ENCODE peak calls at places on chromosomes 6 and 20, in eight cellular contexts. A is GM10248, M is psoas muscle, W is cardiac muscle cell, O is HFF-Myc, E is type B pancreatic cell, X is fibroblast of pulmonary artery, T is mammary epithelial cell. K is an unnamed sample.

GRCh38 chr6:13184547-13184946 is 143.8 kb downstream of the TBC1D7 start:
- DNase-seq in X (no peak), E (no peak), M (no peak), T (no peak), A (no peak), W (no peak), O (no peak), K (no peak)

GRCh38 chr6:157841211-157841840 is 18.3 kb downstream of the SNX9 start:
- DNase-seq in O (no peak), X (no peak), M (no peak), W (no peak), E (no peak), T (peak), A (peak), K (no peak)

GRCh38 chr20:58293453-58293852 is 16.1 kb upstream of the RAB22A start:
- DNase-seq in M (no peak), A (no peak), X (no peak), E (no peak), O (no peak), T (peak), W (peak), K (no peak)

GRCh38 chr6:25017486-25017885 is 81.7 kb upstream of the RIPOR2 start:
- DNase-seq in A (no peak), X (no peak), W (no peak), O (no peak), M (no peak), T (peak), E (no peak), K (no peak)

GRCh38 chr6:30238178-30238795 is 25.1 kb upstream of the TRIM26 start:
- DNase-seq in O (no peak), M (no peak), W (no peak), X (peak), A (peak), T (no peak), E (no peak), K (no peak)

GRCh38 chr6:11712760-11713159 is 65.8 kb downstream of the ADTRP start:
- DNase-seq in A (no peak), O (no peak), X (peak), M (peak), W (no peak), T (peak), E (no peak), K (no peak)

GRCh38 chr20:8809107-8809953 is 259.6 kb upstream of the PLCB4 start:
- DNase-seq in T (no peak), E (no peak), X (no peak), O (no peak), W (no peak), A (no peak), M (no peak), K (no peak)

GRCh38 chr6:7264686-7265384 is 48.2 kb downstream of the SSR1 start:
- DNase-seq in M (no peak), E (no peak), W (no peak), X (no peak), T (no peak), A (no peak), O (no peak), K (no peak)

GRCh38 chr6:133645000-133645619 is 243.8 kb upstream of the TCF21 start:
- DNase-seq in M (no peak), T (no peak), O (peak), E (no peak), X (peak), A (no peak), W (no peak), K (no peak)

GRCh38 chr6:31702421-31702818 is 704 bp downstream of the ABHD16A start:
- DNase-seq in O (no peak), A (peak), M (no peak), X (no peak), T (no peak), E (no peak), W (peak), K (no peak)

GRCh38 chr20:58389324-58389967 is 417 bp downstream of the VAPB start:
- DNase-seq in W (peak), E (no peak), A (peak), T (peak), M (peak), O (no peak), X (peak), K (no peak)

GRCh38 chr6:160900031-160900430 is 91.5 kb upstream of the MAP3K4 start:
- DNase-seq in X (no peak), W (peak), T (no peak), O (no peak), A (no peak), E (no peak), M (no peak), K (no peak)

GRCh38 chr6:132007474-132008190 is 56.5 kb upstream of the CCN2 start:
- DNase-seq in A (no peak), O (no peak), X (peak), T (peak), M (no peak), E (no peak), W (no peak), K (no peak)

GRCh38 chr6:13848553-13849150 is 34.3 kb upstream of the MCUR1 start:
- DNase-seq in X (no peak), A (no peak), O (no peak), W (peak), M (no peak), T (no peak), E (no peak), K (no peak)

GRCh38 chr6:149923327-149923986 is 536 bp upstream of the RAET1G start:
- DNase-seq in T (no peak), A (no peak), O (no peak), M (no peak), X (no peak), W (no peak), E (peak), K (no peak)

GRCh38 chr20:51884561-51884960 is 82.2 kb upstream of the SALL4 start:
- DNase-seq in O (no peak), W (no peak), X (peak), E (no peak), A (no peak), T (no peak), M (no peak), K (no peak)

GRCh38 chr6:134177753-134178229 is 125.4 kb upstream of the SLC2A12 start:
- DNase-seq in W (no peak), E (no peak), X (peak), M (no peak), T (peak), O (no peak), A (no peak), K (no peak)

GRCh38 chr6:78483546-78483945 is 383.8 kb upstream of the IRAK1BP1 start:
- DNase-seq in T (no peak), X (peak), E (no peak), W (no peak), M (no peak), O (no peak), A (no peak), K (no peak)

GRCh38 chr6:143528164-143528811 is 16.8 kb upstream of the FUCA2 start:
- DNase-seq in X (no peak), W (no peak), T (no peak), O (no peak), M (no peak), A (peak), E (no peak), K (no peak)

GRCh38 chr20:50519036-50519780 is 9.0 kb downstream of the PTPN1 start:
- DNase-seq in O (no peak), X (no peak), W (no peak), A (no peak), M (no peak), E (no peak), T (no peak), K (peak)

GRCh38 chr6:105382477-105382876 is 20.4 kb downstream of the PREP start:
- DNase-seq in A (no peak), E (no peak), W (no peak), T (no peak), X (no peak), M (no peak), O (no peak), K (no peak)

GRCh38 chr6:686528-686927 is 6.4 kb downstream of the EXOC2 start:
- DNase-seq in O (no peak), A (no peak), W (peak), X (no peak), T (no peak), M (no peak), E (no peak), K (no peak)
- TF ChIP-seq CTCF in O (peak), A (peak), W (peak), X (peak), T (no peak), M (peak), E (peak), K (peak)

GRCh38 chr6:40804905-40805304 is 217.7 kb upstream of the LRFN2 start:
- DNase-seq in E (no peak), W (no peak), X (no peak), O (no peak), T (no peak), M (no peak), A (no peak), K (no peak)
- TF ChIP-seq CTCF in E (peak), W (peak), X (no peak), O (peak), T (peak), M (peak), A (no peak), K (no peak)

DNA sequence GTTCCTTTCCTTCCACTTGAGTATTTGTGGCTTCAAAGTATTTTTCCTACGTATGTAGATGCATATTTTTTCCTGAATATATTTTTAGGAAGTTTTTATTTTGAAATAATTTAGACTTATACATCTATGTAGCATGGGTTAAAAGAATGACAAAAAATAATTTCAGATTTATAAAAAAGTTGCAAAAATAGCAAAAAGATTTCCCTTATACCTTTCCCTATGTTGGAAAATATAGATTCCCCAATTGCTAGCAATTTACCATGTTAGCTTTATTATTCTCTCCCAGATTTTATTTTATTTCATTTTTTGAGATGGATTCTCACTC is 69.8 kb downstream of the SCAND1 start:
- DNase-seq in E (no peak), T (no peak), A (no peak), M (no peak), X (no peak), W (no peak), O (no peak), K (no peak)
- TF ChIP-seq CTCF in E (no peak), T (no peak), A (no peak), M (no peak), X (no peak), W (no peak), O (no peak), K (peak)

DNA sequence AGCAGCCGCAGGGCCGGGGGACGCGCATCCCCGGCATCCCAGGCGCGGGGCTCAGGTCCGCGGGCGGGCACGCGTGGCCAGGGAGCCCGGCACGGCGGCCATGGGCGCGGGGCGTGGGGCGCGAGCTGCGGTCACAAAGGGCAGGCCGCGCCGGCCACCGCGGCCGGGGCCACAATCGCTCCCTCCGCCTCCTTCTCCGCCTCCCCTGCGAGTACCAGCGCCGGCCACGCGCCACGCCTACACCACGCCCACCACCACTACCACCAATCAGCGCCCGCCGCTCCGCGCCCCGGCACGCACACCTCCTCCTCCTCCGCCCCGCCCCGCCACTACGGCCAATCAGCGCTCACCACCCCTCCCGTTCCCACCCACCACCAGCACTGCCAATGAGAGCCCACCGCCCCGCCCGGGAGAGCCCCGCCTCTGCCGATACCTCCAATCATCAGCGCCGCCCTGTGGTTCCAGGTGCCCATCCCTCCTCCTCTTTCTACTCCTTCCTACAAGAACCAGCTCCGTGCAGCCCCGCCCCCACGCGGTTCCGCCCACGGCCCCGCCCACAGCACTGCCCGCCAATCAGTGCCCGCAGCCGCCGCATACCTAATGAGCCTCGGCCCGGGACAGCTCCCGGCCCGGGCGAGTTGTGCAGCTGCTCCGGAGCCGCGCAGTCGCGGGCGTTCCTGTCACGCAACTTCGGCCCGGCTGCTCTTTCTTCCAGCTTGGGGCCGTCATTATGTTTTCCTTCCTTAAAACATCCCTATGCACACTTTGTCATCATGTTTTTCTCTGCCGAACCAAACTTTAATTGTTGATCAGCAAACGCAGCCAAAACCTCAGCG is at the start of gene RPS6KA2:
- DNase-seq in X (peak), T (peak), W (peak), E (peak), M (peak), A (peak), O (peak), K (peak)
- TF ChIP-seq CTCF in X (no peak), T (no peak), W (no peak), E (no peak), M (no peak), A (no peak), O (no peak), K (no peak)

DNA sequence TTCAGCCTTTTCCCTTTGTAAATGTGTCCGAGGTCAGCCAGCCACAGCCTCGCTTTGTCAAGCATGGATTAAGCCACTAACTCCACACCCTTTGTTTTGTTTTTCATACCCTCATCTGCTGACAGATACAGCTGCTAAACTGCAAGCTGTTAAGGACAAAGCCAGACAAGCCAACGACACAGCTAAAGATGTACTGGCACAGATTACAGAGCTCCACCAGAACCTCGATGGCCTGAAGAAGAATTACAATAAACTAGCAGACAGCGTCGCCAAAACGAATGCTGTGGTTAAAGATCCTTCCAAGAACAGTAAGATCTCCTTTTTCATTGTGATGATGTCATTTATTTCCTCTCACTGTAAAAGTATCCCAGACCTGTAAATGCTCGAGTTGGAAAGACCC is 269.3 kb downstream of the ARHGAP18 start:
- DNase-seq in X (peak), O (peak), A (no peak), M (no peak), E (no peak), W (peak), T (peak), K (no peak)
- TF ChIP-seq CTCF in X (no peak), O (no peak), A (no peak), M (no peak), E (no peak), W (no peak), T (no peak), K (no peak)

GRCh38 chr6:19713984-19714383 is 123.2 kb upstream of the ID4 start:
- DNase-seq in X (no peak), M (no peak), W (no peak), E (no peak), T (no peak), A (no peak), O (no peak), K (no peak)
- TF ChIP-seq CTCF in X (no peak), M (no peak), W (no peak), E (no peak), T (no peak), A (no peak), O (no peak), K (no peak)

GRCh38 chr6:155408981-155409380 is 46.7 kb downstream of the NOX3 start:
- DNase-seq in X (no peak), M (no peak), T (no peak), W (no peak), E (no peak), A (no peak), O (no peak), K (no peak)
- TF ChIP-seq CTCF in X (no peak), M (no peak), T (no peak), W (no peak), E (no peak), A (no peak), O (no peak), K (no peak)

DNA sequence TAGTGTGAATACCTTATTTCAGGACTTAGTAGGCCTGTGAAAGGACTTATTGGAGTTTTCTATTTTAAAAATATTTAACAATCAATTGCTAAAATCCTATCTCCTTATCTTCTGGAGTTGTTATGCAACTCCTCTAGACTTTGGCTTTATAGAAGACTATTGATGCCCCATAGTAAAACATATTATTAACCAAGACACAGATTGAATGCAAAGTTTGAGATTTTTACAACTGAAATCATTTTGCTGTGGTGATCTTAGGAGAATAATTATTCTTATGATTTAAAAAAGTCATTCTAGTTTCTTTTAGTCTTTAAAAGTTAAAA is 4.5 kb downstream of the HEY2 start:
- DNase-seq in T (no peak), X (no peak), E (no peak), W (no peak), M (no peak), O (no peak), A (no peak), K (no peak)
- TF ChIP-seq CTCF in T (no peak), X (no peak), E (peak), W (no peak), M (no peak), O (no peak), A (no peak), K (peak)

K was measured in RWPE2.